ENCODE peak calls at places on chromosome 10, in four cellular contexts. A, W, D and P are unnamed samples.

GRCh38 chr10:66187096-66187733 is 738.6 kb upstream of the LRRTM3 start:
- DNase-seq in D (no peak), W (no peak), A (no peak), P (peak)

GRCh38 chr10:89633484-89633883 is 11.6 kb downstream of the PANK1 start:
- DNase-seq in D (no peak), W (no peak), A (no peak), P (peak)

GRCh38 chr10:75803816-75804576 is 372.6 kb downstream of the LRMDA start:
- DNase-seq in D (no peak), W (peak), A (no peak), P (no peak)

GRCh38 chr10:42979181-42979580 is 97.7 kb upstream of the RET start:
- DNase-seq in A (no peak), D (no peak), W (no peak), P (no peak)

GRCh38 chr10:114573330-114574045 is 84.6 kb downstream of the ABLIM1 start:
- DNase-seq in A (no peak), D (no peak), W (no peak), P (no peak)

GRCh38 chr10:11429439-11430052 is 181.9 kb downstream of the USP6NL start:
- DNase-seq in W (no peak), A (no peak), D (no peak), P (no peak)

GRCh38 chr10:31926765-31927596 is 1.6 kb downstream of the ARHGAP12 start:
- DNase-seq in A (no peak), W (no peak), D (no peak), P (no peak)

GRCh38 chr10:132613566-132614348 is 76.2 kb downstream of the INPP5A start:
- DNase-seq in W (no peak), A (no peak), D (no peak), P (no peak)

GRCh38 chr10:115659616-115660015 is 566.5 kb downstream of the ATRNL1 start:
- DNase-seq in D (no peak), A (no peak), W (no peak), P (no peak)

GRCh38 chr10:12243860-12244620 is 48.1 kb downstream of the CDC123 start:
- DNase-seq in D (no peak), W (no peak), A (no peak), P (peak)

GRCh38 chr10:125161570-125162139 is 1.3 kb upstream of the CTBP2 start:
- DNase-seq in D (no peak), W (peak), A (no peak), P (no peak)

GRCh38 chr10:35563266-35563891 is 41.8 kb upstream of the GJD4 start:
- DNase-seq in A (peak), D (no peak), W (peak), P (no peak)

GRCh38 chr10:24437302-24437701 is 228.4 kb downstream of the KIAA1217 start:
- DNase-seq in W (no peak), D (no peak), A (no peak), P (no peak)

GRCh38 chr10:79463578-79464496 is 18.4 kb upstream of the ZCCHC24 start:
- DNase-seq in D (no peak), A (no peak), W (no peak), P (no peak)

GRCh38 chr10:70324341-70324861 is 40.6 kb upstream of the NPFFR1 start:
- DNase-seq in A (no peak), D (no peak), W (no peak), P (no peak)

GRCh38 chr10:95459446-95459845 is 101.7 kb downstream of the SORBS1 start:
- DNase-seq in W (no peak), A (no peak), D (no peak), P (no peak)

GRCh38 chr10:102672822-102673200 is 28.5 kb downstream of the TRIM8 start:
- DNase-seq in W (no peak), A (no peak), D (no peak), P (no peak)

GRCh38 chr10:61754553-61755540 is 92.1 kb downstream of the CABCOCO1 start:
- DNase-seq in W (no peak), A (no peak), D (no peak), P (no peak)

GRCh38 chr10:48651839-48652238 is 32.8 kb upstream of the WDFY4 start:
- DNase-seq in A (no peak), W (no peak), D (no peak), P (no peak)

GRCh38 chr10:43673471-43673870 is 24.8 kb upstream of the ZNF32 start:
- DNase-seq in A (no peak), W (no peak), D (no peak), P (no peak)

GRCh38 chr10:21511931-21512330 is 13.6 kb downstream of the SKIDA1 start:
- DNase-seq in D (no peak), A (no peak), W (no peak), P (no peak)

GRCh38 chr10:61903184-61903990 is 1.9 kb downstream of the ARID5B start:
- DNase-seq in A (peak), W (peak), D (peak), P (no peak)